ENCODE peak calls at places on chromosome 17, in eight cellular contexts. One of them, this sample, is unnamed.

GRCh38 chr17:41965694-41966375 is 760 bp upstream of the CNP start:
- DNase-seq in mucosa of descending colon: peak
- DNase-seq in cardiac fibroblast: peak
- DNase-seq in T-helper 2 cell: peak
- DNase-seq in IMR-90: peak
- DNase-seq in aorta: peak
- DNase-seq in SHP77: peak
- DNase-seq in AG08396: peak
- DNase-seq in this sample: peak

GRCh38 chr17:36931697-36932382 is 5.4 kb upstream of the LHX1 start:
- DNase-seq in mucosa of descending colon: no peak
- DNase-seq in cardiac fibroblast: no peak
- DNase-seq in T-helper 2 cell: no peak
- DNase-seq in IMR-90: no peak
- DNase-seq in aorta: no peak
- DNase-seq in SHP77: no peak
- DNase-seq in AG08396: peak
- DNase-seq in this sample: no peak

GRCh38 chr17:58352843-58353719 is 1.1 kb upstream of the SUPT4H1 start:
- DNase-seq in mucosa of descending colon: peak
- DNase-seq in cardiac fibroblast: peak
- DNase-seq in T-helper 2 cell: no peak
- DNase-seq in IMR-90: peak
- DNase-seq in aorta: peak
- DNase-seq in SHP77: peak
- DNase-seq in AG08396: peak
- DNase-seq in this sample: peak

GRCh38 chr17:38428150-38428642 is at the start of gene ARHGAP23:
- DNase-seq in mucosa of descending colon: peak
- DNase-seq in cardiac fibroblast: peak
- DNase-seq in T-helper 2 cell: peak
- DNase-seq in IMR-90: peak
- DNase-seq in aorta: peak
- DNase-seq in SHP77: no peak
- DNase-seq in AG08396: peak
- DNase-seq in this sample: peak

GRCh38 chr17:48804936-48805411 is 12.1 kb downstream of the TTLL6 start:
- DNase-seq in mucosa of descending colon: peak
- DNase-seq in cardiac fibroblast: peak
- DNase-seq in T-helper 2 cell: peak
- DNase-seq in IMR-90: peak
- DNase-seq in aorta: peak
- DNase-seq in SHP77: peak
- DNase-seq in AG08396: peak
- DNase-seq in this sample: peak

GRCh38 chr17:16131593-16131992 is 83.7 kb downstream of the NCOR1 start:
- DNase-seq in mucosa of descending colon: no peak
- DNase-seq in cardiac fibroblast: no peak
- DNase-seq in T-helper 2 cell: no peak
- DNase-seq in IMR-90: no peak
- DNase-seq in aorta: no peak
- DNase-seq in SHP77: no peak
- DNase-seq in AG08396: no peak
- DNase-seq in this sample: no peak

GRCh38 chr17:35087731-35088646 is 24.5 kb upstream of the RFFL start:
- DNase-seq in mucosa of descending colon: peak
- DNase-seq in cardiac fibroblast: peak
- DNase-seq in T-helper 2 cell: peak
- DNase-seq in IMR-90: peak
- DNase-seq in aorta: peak
- DNase-seq in SHP77: no peak
- DNase-seq in AG08396: peak
- DNase-seq in this sample: peak

GRCh38 chr17:45149669-45150603 is 1.7 kb downstream of the HEXIM1 start:
- DNase-seq in mucosa of descending colon: peak
- DNase-seq in cardiac fibroblast: peak
- DNase-seq in T-helper 2 cell: no peak
- DNase-seq in IMR-90: peak
- DNase-seq in aorta: peak
- DNase-seq in SHP77: no peak
- DNase-seq in AG08396: no peak
- DNase-seq in this sample: peak

GRCh38 chr17:57370051-57370581 is 113.8 kb downstream of the MSI2 start:
- DNase-seq in mucosa of descending colon: no peak
- DNase-seq in cardiac fibroblast: peak
- DNase-seq in T-helper 2 cell: no peak
- DNase-seq in IMR-90: peak
- DNase-seq in aorta: no peak
- DNase-seq in SHP77: no peak
- DNase-seq in AG08396: peak
- DNase-seq in this sample: peak

GRCh38 chr17:2292100-2292499 is 11.5 kb downstream of the SMG6 start:
- DNase-seq in mucosa of descending colon: no peak
- DNase-seq in cardiac fibroblast: no peak
- DNase-seq in T-helper 2 cell: no peak
- DNase-seq in IMR-90: peak
- DNase-seq in aorta: no peak
- DNase-seq in SHP77: no peak
- DNase-seq in AG08396: peak
- DNase-seq in this sample: no peak

GRCh38 chr17:80396680-80397387 is 18.1 kb upstream of the ENDOV start:
- DNase-seq in mucosa of descending colon: no peak
- DNase-seq in cardiac fibroblast: no peak
- DNase-seq in T-helper 2 cell: no peak
- DNase-seq in IMR-90: no peak
- DNase-seq in aorta: no peak
- DNase-seq in SHP77: no peak
- DNase-seq in AG08396: no peak
- DNase-seq in this sample: no peak

GRCh38 chr17:1713878-1714487 is 3.8 kb upstream of the TLCD2 start:
- DNase-seq in mucosa of descending colon: peak
- DNase-seq in cardiac fibroblast: no peak
- DNase-seq in T-helper 2 cell: no peak
- DNase-seq in IMR-90: peak
- DNase-seq in aorta: peak
- DNase-seq in SHP77: peak
- DNase-seq in AG08396: no peak
- DNase-seq in this sample: peak

GRCh38 chr17:17557796-17558195 is 33.7 kb downstream of the PEMT start:
- DNase-seq in mucosa of descending colon: no peak
- DNase-seq in cardiac fibroblast: no peak
- DNase-seq in T-helper 2 cell: no peak
- DNase-seq in IMR-90: no peak
- DNase-seq in aorta: no peak
- DNase-seq in SHP77: no peak
- DNase-seq in AG08396: no peak
- DNase-seq in this sample: no peak

GRCh38 chr17:49578963-49579500 is 3.4 kb downstream of the NXPH3 start:
- DNase-seq in mucosa of descending colon: no peak
- DNase-seq in cardiac fibroblast: no peak
- DNase-seq in T-helper 2 cell: no peak
- DNase-seq in IMR-90: no peak
- DNase-seq in aorta: no peak
- DNase-seq in SHP77: no peak
- DNase-seq in AG08396: no peak
- DNase-seq in this sample: no peak

GRCh38 chr17:76276461-76277299 is 11.5 kb downstream of the UBALD2 start:
- DNase-seq in mucosa of descending colon: no peak
- DNase-seq in cardiac fibroblast: no peak
- DNase-seq in T-helper 2 cell: no peak
- DNase-seq in IMR-90: peak
- DNase-seq in aorta: no peak
- DNase-seq in SHP77: no peak
- DNase-seq in AG08396: peak
- DNase-seq in this sample: no peak

This sample was measured in hepatocyte.